ENCODE peak calls at places on chromosome 6, in nine cellular contexts. A is left colon; V is kidney glomerular epithelial cell; S is epithelial cell of esophagus; E is ELR; F is COR-L47; Z is cardiac fibroblast; P is NCI-H510A treated with DMSO at 0.1 percent for 48 hours; I is activated T-helper 1 cell treated with anti-CD3 and anti-CD28 coated beads, Interleukin-12 subunit alpha, Interleukin-12 subunit beta, Interleukin-2, Interleukin-4 antibody, amounts not matched to agents 30 ng/mL and 10 ng/mL and 1 ng/mL, durations not matched to agents 14 hours and 24 hours and 36 hours. L is an unnamed sample.

GRCh38 chr6:14453712-14454466 is 336.3 kb downstream of the CD83 start:
- DNase-seq in F (peak; percentile 41), S (no peak), Z (no peak), E (no peak), I (no peak), A (peak; percentile 24), V (no peak), P (peak; percentile 64), L (no peak)

GRCh38 chr6:3318226-3318625 is 59.5 kb downstream of the PSMG4 start:
- DNase-seq in E (no peak), P (no peak), V (no peak), S (no peak), Z (no peak), I (no peak), A (no peak), F (no peak), L (no peak)

GRCh38 chr6:34170341-34170740 is 24.5 kb upstream of the GRM4 start:
- DNase-seq in F (no peak), V (no peak), E (no peak), S (no peak), P (no peak), Z (peak; percentile 11), A (no peak), I (no peak), L (no peak)

GRCh38 chr6:128600397-128600951 is 80.1 kb upstream of the PTPRK start:
- DNase-seq in S (peak; percentile 78), Z (peak; percentile 90), V (peak; percentile 63), A (no peak), P (no peak), I (no peak), E (peak; percentile 97), F (peak; percentile 9), L (no peak)

GRCh38 chr6:149855040-149855654 is 9.0 kb downstream of the LRP11 start:
- DNase-seq in P (no peak), F (no peak), I (no peak), S (peak; percentile 97), Z (peak; percentile 73), V (peak; percentile 80), A (no peak), E (peak; percentile 97), L (no peak)

GRCh38 chr6:146543211-146543939 is at the start of gene RAB32:
- DNase-seq in S (peak; percentile 88), E (peak; percentile 95), I (peak; percentile 5), A (peak; percentile 93), Z (peak; percentile 98), F (no peak), V (peak; percentile 84), P (peak; percentile 42), L (no peak)

GRCh38 chr6:66199146-66199545 is 492.1 kb upstream of the EYS start:
- DNase-seq in F (no peak), I (no peak), V (no peak), E (no peak), S (no peak), A (no peak), Z (no peak), P (no peak), L (no peak)

GRCh38 chr6:90478278-90478677 is 108.6 kb downstream of the MAP3K7 start:
- DNase-seq in V (no peak), A (no peak), I (no peak), Z (no peak), P (no peak), S (no peak), E (no peak), F (no peak), L (no peak)

GRCh38 chr6:76682842-76683241 is 610.4 kb upstream of the IMPG1 start:
- DNase-seq in F (no peak), E (peak; percentile 56), P (peak; percentile 24), V (no peak), I (no peak), Z (peak; percentile 43), A (no peak), S (peak; percentile 30), L (no peak)

GRCh38 chr6:21726676-21727075 is 133.1 kb downstream of the SOX4 start:
- DNase-seq in Z (no peak), A (no peak), S (peak; percentile 21), P (no peak), E (no peak), V (no peak), I (no peak), F (no peak), L (no peak)

GRCh38 chr6:106547961-106548453 is 81.3 kb downstream of the RTN4IP1 start:
- DNase-seq in S (peak; percentile 93), A (no peak), V (peak; percentile 74), I (no peak), E (no peak), Z (peak; percentile 78), P (no peak), F (no peak), L (no peak)

GRCh38 chr6:79810878-79811277 is 136.5 kb downstream of the ELOVL4 start:
- DNase-seq in E (no peak), Z (no peak), S (no peak), V (no peak), P (peak; percentile 25), A (no peak), I (no peak), F (peak; percentile 62), L (no peak)

GRCh38 chr6:14035448-14035847 is 82.1 kb upstream of the CD83 start:
- DNase-seq in S (peak; percentile 53), E (peak; percentile 91), I (no peak), V (peak; percentile 92), A (no peak), Z (peak; percentile 89), F (no peak), P (no peak), L (no peak)

GRCh38 chr6:38068854-38069253 is 249.3 kb downstream of the ZFAND3 start:
- DNase-seq in S (no peak), V (no peak), F (no peak), P (no peak), E (no peak), Z (peak; percentile 25), I (no peak), A (no peak), L (no peak)

GRCh38 chr6:44151348-44152108 is 7.1 kb upstream of the CAPN11 start:
- DNase-seq in Z (peak; percentile 71), V (peak; percentile 16), P (peak; percentile 71), F (peak; percentile 6), A (peak; percentile 84), S (peak; percentile 82), E (peak; percentile 80), I (peak; percentile 71), L (peak; percentile 59)

GRCh38 chr6:43444036-43444435 is 11.3 kb downstream of the DLK2 start:
- DNase-seq in A (no peak), P (no peak), I (no peak), Z (no peak), F (no peak), V (no peak), E (no peak), S (no peak), L (no peak)

GRCh38 chr6:25876203-25876602 is 2.2 kb upstream of the SLC17A3 start:
- DNase-seq in Z (no peak), V (no peak), F (no peak), S (no peak), E (no peak), P (no peak), I (no peak), A (no peak), L (no peak)

GRCh38 chr6:142693446-142693845 is 251.5 kb downstream of the HIVEP2 start:
- DNase-seq in S (no peak), F (no peak), I (no peak), A (no peak), V (peak; percentile 1), P (no peak), Z (peak; percentile 59), E (peak; percentile 91), L (no peak)

GRCh38 chr6:56416247-56416646 is 168.9 kb upstream of the COL21A1 start:
- DNase-seq in E (no peak), A (no peak), V (no peak), P (no peak), S (no peak), Z (peak; percentile 7), F (no peak), I (no peak), L (no peak)

GRCh38 chr6:47479156-47479541 is 1.6 kb downstream of the CD2AP start:
- DNase-seq in S (no peak), E (peak; percentile 39), A (no peak), V (no peak), P (no peak), F (no peak), Z (no peak), I (no peak), L (no peak)

GRCh38 chr6:43922423-43923375 is 152.7 kb downstream of the VEGFA start:
- DNase-seq in V (no peak), A (no peak), S (no peak), E (peak; percentile 26), I (no peak), F (no peak), P (no peak), Z (no peak), L (no peak)

GRCh38 chr6:45420909-45421699 is 43.4 kb upstream of the SUPT3H start:
- DNase-seq in S (no peak), I (no peak), A (no peak), F (no peak), P (peak; percentile 19), Z (no peak), V (no peak), E (no peak), L (no peak)

GRCh38 chr6:87151786-87152527 is 3.4 kb upstream of the ZNF292 start:
- DNase-seq in F (peak; percentile 86), S (peak; percentile 36), I (peak; percentile 70), V (peak; percentile 57), Z (peak; percentile 65), E (peak; percentile 76), P (peak; percentile 31), A (peak; percentile 69), L (peak; percentile 48)

GRCh38 chr6:43812850-43813584 is 43.0 kb downstream of the VEGFA start:
- DNase-seq in F (no peak), S (no peak), I (no peak), V (no peak), P (no peak), A (peak; percentile 79), E (no peak), Z (peak; percentile 47), L (peak; percentile 3)

GRCh38 chr6:53888931-53889330 is 94.1 kb downstream of the LRRC1 start:
- DNase-seq in Z (no peak), F (no peak), S (no peak), A (no peak), E (peak; percentile 61), P (no peak), I (no peak), V (no peak), L (no peak)

GRCh38 chr6:79180082-79180481 is 54.4 kb downstream of the HMGN3 start:
- DNase-seq in V (no peak), Z (no peak), E (no peak), F (no peak), A (no peak), S (peak; percentile 69), P (no peak), I (no peak), L (no peak)

GRCh38 chr6:21800948-21801438 is 207.4 kb downstream of the SOX4 start:
- DNase-seq in E (peak; percentile 61), V (peak; percentile 61), Z (peak; percentile 20), F (no peak), I (no peak), P (peak; percentile 63), A (no peak), S (peak; percentile 77), L (no peak)

GRCh38 chr6:137309078-137309762 is 90.0 kb upstream of the IFNGR1 start:
- DNase-seq in F (peak; percentile 21), Z (peak; percentile 62), P (peak; percentile 14), V (peak; percentile 86), A (peak; percentile 83), I (no peak), E (peak; percentile 79), S (peak; percentile 95), L (no peak)

GRCh38 chr6:1911476-1911875 is 301.8 kb downstream of the FOXC1 start:
- DNase-seq in V (no peak), E (no peak), F (no peak), I (no peak), A (no peak), S (no peak), Z (peak; percentile 63), P (no peak), L (no peak)

GRCh38 chr6:165834613-165835259 is 171.7 kb upstream of the PDE10A start:
- DNase-seq in E (no peak), P (peak; percentile 89), I (no peak), V (peak; percentile 44), Z (peak; percentile 51), F (peak; percentile 0), S (peak; percentile 22), A (peak; percentile 88), L (no peak)

GRCh38 chr6:131167773-131168172 is 32.5 kb downstream of the AKAP7 start:
- DNase-seq in I (no peak), F (no peak), P (no peak), V (no peak), E (no peak), S (no peak), A (no peak), Z (peak; percentile 34), L (no peak)